ENCODE peak calls at places on chromosomes 13 and 19, in ten cellular contexts. I, O, K, Z, B, X, Y, M, H and J are unnamed samples.

GRCh38 chr19:48113190-48113917 is 2.7 kb upstream of the PLA2G4C start:
- DNase-seq in O (no peak), I (no peak), Z (no peak), H (no peak), B (no peak), M (peak), Y (no peak), K (peak), X (no peak), J (peak)

GRCh38 chr13:104769520-104769919 is 1703.3 kb upstream of the SLC10A2 start:
- DNase-seq in Z (no peak), B (no peak), H (no peak), M (no peak), O (no peak), Y (no peak), I (no peak), X (no peak), K (no peak), J (no peak)

GRCh38 chr19:926595-927043 is 784 bp downstream of the ARID3A start:
- DNase-seq in X (no peak), M (peak), B (no peak), K (no peak), O (peak), H (no peak), I (no peak), Z (no peak), Y (peak), J (peak)

GRCh38 chr19:2782357-2782935 is 627 bp downstream of the SGTA start:
- DNase-seq in H (no peak), X (no peak), B (no peak), Z (no peak), Y (no peak), O (peak), I (no peak), M (peak), K (no peak), J (peak)

GRCh38 chr19:35483089-35483488 is 7.2 kb downstream of the KRTDAP start:
- DNase-seq in K (no peak), M (no peak), H (no peak), O (no peak), B (no peak), X (no peak), I (no peak), Z (no peak), Y (no peak), J (no peak)

GRCh38 chr13:100633461-100633860 is 41.1 kb downstream of the TMTC4 start:
- DNase-seq in O (no peak), Z (no peak), B (no peak), I (no peak), K (peak), Y (no peak), H (peak), X (peak), M (peak), J (no peak)

GRCh38 chr19:53881482-53882390 is at the start of gene PRKCG:
- DNase-seq in K (no peak), Z (no peak), O (peak), X (no peak), M (no peak), Y (peak), I (peak), B (peak), H (no peak), J (peak)

GRCh38 chr19:56253737-56254136 is 18.8 kb upstream of the EDDM13 start:
- DNase-seq in K (no peak), Y (peak), O (peak), B (no peak), Z (peak), M (peak), H (peak), I (peak), X (peak), J (no peak)

GRCh38 chr19:56266060-56266459 is 6.5 kb upstream of the EDDM13 start:
- DNase-seq in M (no peak), H (no peak), Z (no peak), O (no peak), X (no peak), K (no peak), B (no peak), I (no peak), Y (no peak), J (no peak)

GRCh38 chr19:4068058-4068966 is 1.6 kb upstream of the ZBTB7A start:
- DNase-seq in X (no peak), M (no peak), Y (no peak), B (no peak), I (peak), H (no peak), O (peak), K (no peak), Z (no peak), J (peak)

GRCh38 chr19:6489278-6490061 is 7.9 kb upstream of the DENND1C start:
- DNase-seq in Y (no peak), I (no peak), Z (no peak), X (no peak), M (no peak), B (no peak), O (peak), K (no peak), H (no peak), J (peak)

GRCh38 chr13:111531505-111531904 is 211.1 kb downstream of the TEX29 start:
- DNase-seq in B (no peak), M (peak), O (peak), I (no peak), H (peak), X (no peak), Z (no peak), Y (no peak), K (no peak), J (no peak)

GRCh38 chr19:11453468-11454341 is 18.3 kb downstream of the PRKCSH start:
- DNase-seq in X (no peak), Z (no peak), I (peak), B (no peak), Y (peak), K (no peak), O (peak), M (no peak), H (no peak), J (peak)

GRCh38 chr13:33129094-33129832 is 113.0 kb downstream of the KL start:
- DNase-seq in M (no peak), Z (no peak), B (no peak), H (no peak), I (no peak), K (no peak), O (no peak), X (no peak), Y (no peak), J (no peak)

GRCh38 chr13:41058229-41059070 is 2.9 kb upstream of the WBP4 start:
- DNase-seq in I (no peak), X (no peak), B (no peak), Y (no peak), K (no peak), H (no peak), Z (no peak), M (no peak), O (peak), J (no peak)

GRCh38 chr13:43732726-43733125 is 54.0 kb downstream of the ENOX1 start:
- DNase-seq in O (no peak), Y (no peak), H (no peak), I (no peak), Z (no peak), X (no peak), K (no peak), B (no peak), M (no peak), J (no peak)

GRCh38 chr19:19613456-19613855 is 5.0 kb downstream of the PBX4 start:
- DNase-seq in H (no peak), X (no peak), K (peak), O (no peak), B (no peak), Z (no peak), Y (no peak), I (no peak), M (no peak), J (no peak)

GRCh38 chr19:42295342-42295741 is 6.6 kb upstream of the PRR19 start:
- DNase-seq in B (no peak), O (no peak), I (no peak), Y (no peak), H (no peak), M (no peak), Z (no peak), X (no peak), K (no peak), J (no peak)

GRCh38 chr13:49922301-49922700 is 13.8 kb downstream of the SPRYD7 start:
- DNase-seq in O (no peak), K (no peak), H (no peak), M (no peak), Y (no peak), B (no peak), Z (no peak), I (no peak), X (no peak), J (no peak)

GRCh38 chr13:44879452-44880058 is 109.7 kb downstream of the NUFIP1 start:
- DNase-seq in I (no peak), Y (no peak), H (peak), K (peak), Z (no peak), X (no peak), M (peak), O (peak), B (no peak), J (peak)

GRCh38 chr13:45540864-45541263 is 74.7 kb downstream of the ERICH6B start:
- DNase-seq in B (no peak), M (no peak), Z (no peak), X (no peak), Y (no peak), O (no peak), H (no peak), I (no peak), K (no peak), J (no peak)